ENCODE peak calls at places on chromosomes 2 and 18, in five cellular contexts. Y is H4, I is Panc1, K is cardiac septum, D is T-helper 9 cell. B is an unnamed sample.

GRCh38 chr2:143489135-143489534 is 359.9 kb downstream of the ARHGAP15 start:
- DNase-seq in Y (peak), I (no peak), K (no peak), D (no peak), B (no peak)

GRCh38 chr2:105399207-105399861 is 483 bp upstream of the FHL2 start:
- DNase-seq in Y (no peak), I (no peak), K (peak), D (no peak), B (no peak)

GRCh38 chr2:65583061-65583460 is 150.7 kb upstream of the SPRED2 start:
- DNase-seq in Y (no peak), I (no peak), K (no peak), D (no peak), B (no peak)

GRCh38 chr2:66362651-66363050 is 72.3 kb upstream of the MEIS1 start:
- DNase-seq in Y (no peak), I (no peak), K (no peak), D (no peak), B (no peak)

GRCh38 chr18:4511166-4511565 is 56.1 kb upstream of the DLGAP1 start:
- DNase-seq in Y (no peak), I (no peak), K (no peak), D (no peak), B (no peak)

GRCh38 chr2:170716851-170717598 is 1.9 kb downstream of the SP5 start:
- DNase-seq in Y (no peak), I (no peak), K (no peak), D (no peak), B (no peak)

GRCh38 chr18:48832961-48833700 is 117.6 kb downstream of the SMAD7 start:
- DNase-seq in Y (peak), I (peak), K (peak), D (no peak), B (no peak)

GRCh38 chr2:16473575-16473974 is 192.1 kb downstream of the CYRIA start:
- DNase-seq in Y (no peak), I (no peak), K (no peak), D (no peak), B (no peak)

GRCh38 chr18:46719388-46719787 is 37.5 kb downstream of the ST8SIA5 start:
- DNase-seq in Y (no peak), I (no peak), K (no peak), D (no peak), B (no peak)

GRCh38 chr18:12939161-12939560 is 8.7 kb upstream of the SEH1L start:
- DNase-seq in Y (no peak), I (no peak), K (no peak), D (no peak), B (no peak)

GRCh38 chr2:129285012-129285411 is 694.5 kb upstream of the RAB6C start:
- DNase-seq in Y (no peak), I (no peak), K (no peak), D (no peak), B (no peak)

GRCh38 chr2:10763461-10763800 is 42.0 kb downstream of the ATP6V1C2 start:
- DNase-seq in Y (no peak), I (no peak), K (no peak), D (no peak), B (no peak)

GRCh38 chr2:60633615-60634014 is 80.2 kb upstream of the BCL11A start:
- DNase-seq in Y (no peak), I (no peak), K (no peak), D (no peak), B (no peak)

GRCh38 chr18:79518028-79518682 is 122.4 kb downstream of the NFATC1 start:
- DNase-seq in Y (no peak), I (no peak), K (peak), D (no peak), B (no peak)

B was measured in GM12891.